ENCODE peak calls at places on chromosomes 12 and 14, in nine cellular contexts. B is fibroblast of pulmonary artery, O is body of pancreas, C is astrocyte of the cerebellum, Z is cardiac muscle cell, S is AG09309, H is upper lobe of right lung, D is choroid plexus epithelial cell, V is AG10803. W is an unnamed sample.

GRCh38 chr12:76026643-76027063 is 4.9 kb downstream of the PHLDA1 start:
- DNase-seq in V (peak), B (peak), D (peak), C (no peak), Z (peak), O (no peak), S (no peak), H (no peak), W (no peak)

GRCh38 chr12:88291498-88292131 is 149.5 kb downstream of the TMTC3 start:
- DNase-seq in B (no peak), V (no peak), O (no peak), C (no peak), H (no peak), S (no peak), D (peak), Z (peak), W (no peak)

GRCh38 chr12:62371661-62372060 is 95.0 kb upstream of the MON2 start:
- DNase-seq in H (no peak), Z (no peak), S (no peak), B (no peak), D (no peak), C (no peak), O (no peak), V (no peak), W (no peak)

GRCh38 chr14:67971627-67972625 is 152.3 kb downstream of the RAD51B start:
- DNase-seq in O (no peak), S (no peak), Z (no peak), H (no peak), C (no peak), V (no peak), D (no peak), B (peak), W (peak)

GRCh38 chr12:107200394-107200793 is 107.0 kb upstream of the CRY1 start:
- DNase-seq in V (peak), B (peak), C (peak), D (peak), S (no peak), H (no peak), Z (peak), O (no peak), W (no peak)

GRCh38 chr12:65525501-65526141 is 247.1 kb downstream of the MSRB3 start:
- DNase-seq in B (peak), C (no peak), O (no peak), Z (peak), S (peak), D (no peak), H (no peak), V (peak), W (peak)

GRCh38 chr14:50697659-50698290 is 29.7 kb upstream of the SAV1 start:
- DNase-seq in D (no peak), B (no peak), V (peak), Z (no peak), H (no peak), S (peak), C (peak), O (no peak), W (peak)

GRCh38 chr14:24366664-24367505 is 1.1 kb upstream of the NFATC4 start:
- DNase-seq in B (peak), H (peak), C (peak), O (peak), Z (peak), S (peak), V (peak), D (peak), W (peak)

GRCh38 chr14:69592923-69593677 is 18.3 kb upstream of the SUSD6 start:
- DNase-seq in C (peak), V (peak), S (peak), D (peak), Z (peak), H (no peak), O (no peak), B (peak), W (peak)

GRCh38 chr14:64440494-64440893 is 24.8 kb upstream of the AKAP5 start:
- DNase-seq in D (peak), B (peak), H (no peak), Z (no peak), V (peak), S (peak), C (no peak), O (no peak), W (no peak)

GRCh38 chr12:71164877-71165197 is 7.0 kb upstream of the TSPAN8 start:
- DNase-seq in S (no peak), Z (no peak), H (no peak), V (no peak), C (no peak), D (no peak), B (no peak), O (no peak), W (no peak)

GRCh38 chr14:57875296-57875695 is 9.4 kb upstream of the SLC35F4 start:
- DNase-seq in B (no peak), S (no peak), H (no peak), O (no peak), C (no peak), V (no peak), D (no peak), Z (no peak), W (no peak)

GRCh38 chr12:91931110-91931509 is 214.5 kb downstream of the BTG1 start:
- DNase-seq in B (no peak), V (peak), D (no peak), O (peak), H (no peak), C (no peak), Z (no peak), S (no peak), W (no peak)

GRCh38 chr14:45290547-45290946 is 37.5 kb upstream of the MIS18BP1 start:
- DNase-seq in C (no peak), D (no peak), O (no peak), Z (no peak), S (no peak), H (no peak), V (no peak), B (no peak), W (no peak)

GRCh38 chr14:24690492-24690891 is 56.5 kb upstream of the GZMB start:
- DNase-seq in D (no peak), V (no peak), S (no peak), B (no peak), H (no peak), C (no peak), O (no peak), Z (no peak), W (no peak)

GRCh38 chr14:72619071-72619710 is 274.7 kb downstream of the DPF3 start:
- DNase-seq in O (no peak), S (no peak), C (no peak), H (no peak), Z (no peak), V (no peak), B (no peak), D (no peak), W (no peak)

GRCh38 chr14:103074699-103075341 is 9.2 kb upstream of the LBHD2 start:
- DNase-seq in D (no peak), C (no peak), B (no peak), O (peak), H (peak), Z (no peak), S (no peak), V (no peak), W (no peak)

GRCh38 chr12:41225179-41225578 is 37.1 kb downstream of the PDZRN4 start:
- DNase-seq in O (no peak), S (no peak), Z (no peak), B (no peak), D (no peak), C (no peak), H (no peak), V (no peak), W (no peak)

GRCh38 chr14:77707355-77707723 is 484 bp downstream of the ALKBH1 start:
- DNase-seq in Z (peak), C (peak), B (peak), O (peak), H (no peak), S (peak), D (peak), V (peak), W (peak)

GRCh38 chr12:60112778-60113177 is 516.9 kb downstream of the SLC16A7 start:
- DNase-seq in O (no peak), H (no peak), V (peak), B (no peak), Z (no peak), S (no peak), D (no peak), C (no peak), W (no peak)

GRCh38 chr12:65074932-65075331 is 46.2 kb downstream of the WIF1 start:
- DNase-seq in V (no peak), H (no peak), S (no peak), C (no peak), D (no peak), B (no peak), O (no peak), Z (no peak), W (no peak)

GRCh38 chr14:91375748-91376452 is 41.7 kb downstream of the CCDC88C start:
- DNase-seq in B (no peak), C (no peak), S (no peak), H (no peak), D (no peak), O (no peak), V (no peak), Z (no peak), W (no peak)
- TF ChIP-seq CTCF in B (no peak), C (no peak), S (no peak), H (no peak), D (no peak), O (no peak), V (no peak), Z (no peak), W (no peak)

GRCh38 chr12:102321305-102322082 is 123.9 kb upstream of the PMCH start:
- DNase-seq in V (no peak), H (no peak), S (no peak), B (no peak), Z (no peak), D (no peak), O (no peak), C (no peak), W (no peak)

GRCh38 chr12:102317155-102317554 is 119.5 kb upstream of the PMCH start:
- DNase-seq in B (no peak), H (no peak), S (no peak), O (no peak), V (no peak), Z (no peak), D (no peak), C (no peak), W (no peak)

GRCh38 chr12:102322254-102322653 is 124.6 kb upstream of the PMCH start:
- DNase-seq in B (no peak), Z (no peak), S (no peak), C (no peak), O (no peak), D (no peak), V (no peak), H (no peak), W (no peak)

GRCh38 chr12:102314821-102315220 is 117.2 kb upstream of the PMCH start:
- DNase-seq in H (no peak), S (no peak), D (peak), V (no peak), Z (peak), O (no peak), C (no peak), B (peak), W (no peak)

DNA sequence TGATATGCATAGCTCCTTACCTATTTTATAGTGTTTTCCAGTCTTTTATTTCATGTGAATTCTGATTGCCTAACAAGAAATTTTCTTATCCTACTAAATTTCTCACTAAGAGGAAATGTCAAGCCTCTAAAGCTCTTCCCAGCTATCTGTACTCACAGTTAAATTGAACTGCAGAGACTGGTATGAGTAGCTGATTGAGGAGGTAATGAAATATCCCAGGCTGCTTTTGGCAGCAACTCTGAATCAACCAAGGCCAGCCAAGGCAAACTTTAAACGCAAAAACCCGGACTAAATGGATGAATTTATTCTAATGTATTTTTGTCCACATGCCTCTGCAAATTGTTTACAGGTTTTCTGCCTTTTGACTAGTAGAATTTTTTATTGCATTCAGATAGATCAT is 119.1 kb upstream of the PMCH start:
- DNase-seq in B (no peak), S (no peak), H (no peak), D (no peak), V (no peak), O (peak), C (no peak), Z (no peak), W (no peak)
- H3K4me3 ChIP-seq in B (no peak), S (no peak), H (no peak), D (no peak), V (no peak), O (no peak), C (no peak), Z (no peak), W (no peak)

DNA sequence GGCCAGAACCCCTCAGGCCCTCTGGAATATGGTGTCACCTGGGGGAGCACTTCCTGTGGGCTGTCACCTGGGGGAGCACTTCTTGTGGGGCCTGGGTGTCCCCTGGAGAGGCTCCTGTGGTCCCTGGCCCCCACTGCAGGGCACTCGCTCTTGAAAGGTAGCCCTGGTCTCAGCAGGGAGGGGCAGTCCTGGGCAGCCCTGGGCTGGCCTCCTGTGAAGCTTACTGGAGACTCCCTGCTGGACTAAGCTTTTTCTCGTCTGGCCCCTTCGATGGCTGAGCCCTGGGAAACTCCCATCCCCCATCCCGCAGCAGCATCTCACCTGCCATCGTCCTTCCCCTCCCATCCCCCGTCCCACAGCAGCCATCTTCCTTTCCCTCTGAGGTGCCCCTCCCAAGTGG is 17.7 kb downstream of the FBRSL1 start:
- DNase-seq in S (no peak), O (no peak), B (no peak), D (no peak), H (no peak), Z (no peak), V (no peak), C (no peak), W (no peak)
- TF ChIP-seq CTCF in S (no peak), O (no peak), B (no peak), D (peak), H (no peak), Z (no peak), V (no peak), C (no peak), W (no peak)

GRCh38 chr14:105853089-105853906 is 326.9 kb downstream of the TMEM121 start:
- DNase-seq in V (no peak), S (no peak), Z (no peak), C (no peak), O (no peak), H (no peak), D (no peak), B (no peak), W (no peak)
- H3K4me3 ChIP-seq in V (no peak), S (no peak), Z (no peak), C (no peak), O (no peak), H (no peak), D (no peak), B (no peak), W (no peak)

GRCh38 chr12:58803893-58804292 is 116.4 kb downstream of the LRIG3 start:
- DNase-seq in C (peak), V (peak), B (peak), Z (peak), S (peak), O (no peak), H (no peak), D (peak), W (no peak)

GRCh38 chr12:58809064-58809607 is 111.2 kb downstream of the LRIG3 start:
- DNase-seq in D (peak), H (no peak), V (no peak), S (no peak), C (no peak), Z (no peak), B (no peak), O (no peak), W (no peak)

GRCh38 chr12:58801986-58802385 is 118.3 kb downstream of the LRIG3 start:
- DNase-seq in C (no peak), H (no peak), S (no peak), V (no peak), O (no peak), B (no peak), D (no peak), Z (no peak), W (no peak)

GRCh38 chr12:58804749-58805148 is 115.6 kb downstream of the LRIG3 start:
- DNase-seq in H (no peak), S (no peak), O (no peak), Z (no peak), V (no peak), B (no peak), C (no peak), D (no peak), W (no peak)
- TF ChIP-seq CTCF in H (peak), S (peak), O (peak), Z (peak), V (peak), B (peak), C (peak), D (peak), W (peak)

GRCh38 chr12:120225200-120225558 is 24.3 kb upstream of the RPLP0 start:
- DNase-seq in O (no peak), C (no peak), B (no peak), D (no peak), H (no peak), V (no peak), S (no peak), Z (no peak), W (no peak)

GRCh38 chr12:120224304-120225199 is 23.6 kb upstream of the RPLP0 start:
- DNase-seq in V (no peak), S (no peak), Z (no peak), D (peak), B (no peak), H (peak), O (peak), C (no peak), W (no peak)

GRCh38 chr12:120227233-120228040 is 26.5 kb upstream of the RPLP0 start:
- DNase-seq in O (no peak), S (no peak), V (no peak), B (no peak), D (no peak), Z (no peak), C (no peak), H (no peak), W (no peak)

GRCh38 chr12:120228041-120228290 is 27.1 kb upstream of the RPLP0 start:
- DNase-seq in S (no peak), C (no peak), V (no peak), D (no peak), H (no peak), Z (no peak), O (no peak), B (no peak), W (no peak)

DNA sequence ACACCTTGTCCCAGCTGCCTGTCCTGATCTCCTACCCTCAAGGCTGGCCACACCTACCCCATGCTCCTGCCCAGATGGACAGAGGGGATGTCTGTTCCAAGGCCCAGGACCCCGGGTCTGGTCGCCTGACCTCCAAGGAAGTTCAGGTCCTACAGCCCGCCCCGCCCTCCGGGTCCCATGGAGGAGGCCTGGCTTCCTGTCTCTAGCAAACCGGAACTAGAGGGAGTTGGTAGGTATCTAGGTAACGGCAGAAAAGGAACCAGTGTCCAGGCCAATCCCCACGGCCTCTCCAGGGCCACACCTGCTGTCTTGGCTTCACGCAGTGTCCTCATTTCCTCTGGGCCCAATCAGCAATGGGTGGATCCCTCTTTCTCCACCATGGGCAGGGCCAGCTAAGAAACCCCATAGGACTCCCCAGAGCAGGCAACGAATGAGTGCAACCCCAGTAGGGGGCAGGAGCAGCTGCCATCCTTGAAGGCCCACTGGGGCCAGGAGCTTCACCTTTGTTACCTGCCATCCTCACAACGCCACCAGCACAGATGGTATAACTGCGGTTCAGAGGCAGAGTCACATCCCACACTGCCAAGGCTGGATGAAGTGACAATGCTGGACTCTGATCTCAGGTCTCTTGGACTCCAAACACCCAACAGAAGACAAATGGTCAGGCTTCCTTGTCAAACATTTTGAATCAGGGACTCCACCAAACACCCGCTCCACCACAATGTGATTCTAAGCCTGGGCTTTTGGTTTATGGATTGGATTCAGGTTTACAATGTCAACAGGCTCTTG is 25.1 kb upstream of the RPLP0 start:
- DNase-seq in C (no peak), D (no peak), S (no peak), V (no peak), B (no peak), O (peak), Z (no peak), H (peak), W (no peak)
- H3K4me3 ChIP-seq in C (no peak), D (no peak), S (no peak), V (no peak), B (no peak), O (no peak), Z (no peak), H (peak), W (no peak)

GRCh38 chr14:105938055-105938863 is 411.9 kb downstream of the TMEM121 start:
- DNase-seq in D (no peak), O (no peak), B (no peak), H (no peak), Z (no peak), C (no peak), S (no peak), V (no peak), W (no peak)
- TF ChIP-seq CTCF in D (no peak), O (no peak), B (no peak), H (no peak), Z (no peak), C (no peak), S (no peak), V (no peak), W (no peak)

GRCh38 chr14:66238969-66239368 is 247.2 kb upstream of the CCDC196 start:
- DNase-seq in C (no peak), H (no peak), B (no peak), O (no peak), V (no peak), Z (no peak), D (no peak), S (no peak), W (no peak)
- H3K4me3 ChIP-seq in C (no peak), H (no peak), B (no peak), O (no peak), V (no peak), Z (no peak), D (no peak), S (no peak), W (no peak)

GRCh38 chr14:23351681-23352505 is 794 bp downstream of the SLC22A17 start:
- DNase-seq in B (no peak), C (no peak), S (no peak), O (peak), V (no peak), Z (no peak), H (no peak), D (no peak), W (no peak)
- TF ChIP-seq CTCF in B (no peak), C (no peak), S (no peak), O (no peak), V (no peak), Z (peak), H (no peak), D (no peak), W (no peak)

W was measured in HFF-Myc.